ENCODE peak calls at places on chromosomes 16 and 17, in six cellular contexts. S is testis; J is COR-L47; P is astrocyte of the cerebellum; U is stimulated activated CD4-positive, alpha-beta T cell treated with anti-CD3 and anti-CD28 coated beads, Interleukin-1b, Interleukin-23, amount 100 ng/mL, for 24 hours; C is heart left ventricle. V is an unnamed sample.

GRCh38 chr17:57261084-57261461 is 4.8 kb downstream of the MSI2 start:
- DNase-seq in S (no peak), P (no peak), J (no peak), U (no peak), C (no peak), V (no peak)

GRCh38 chr17:17921192-17922082 is 50.8 kb downstream of the TOM1L2 start:
- DNase-seq in P (peak; percentile 94), U (no peak), J (no peak), S (no peak), C (peak; percentile 43), V (no peak)

GRCh38 chr16:88809068-88809675 is 2.6 kb downstream of the APRT start:
- DNase-seq in J (no peak), P (no peak), C (no peak), S (no peak), U (no peak), V (no peak)

GRCh38 chr16:80710918-80711317 is 93.5 kb downstream of the CDYL2 start:
- DNase-seq in P (no peak), J (no peak), U (no peak), S (no peak), C (no peak), V (no peak)

GRCh38 chr16:57025941-57026777 is 36.8 kb downstream of the NLRC5 start:
- DNase-seq in J (no peak), C (no peak), P (no peak), U (no peak), S (no peak), V (no peak)

GRCh38 chr17:17845046-17845775 is 8.4 kb upstream of the SREBF1 start:
- DNase-seq in P (no peak), U (no peak), C (no peak), S (no peak), J (no peak), V (no peak)

GRCh38 chr17:66313995-66314659 is 11.7 kb downstream of the PRKCA start:
- DNase-seq in S (no peak), C (no peak), J (no peak), U (no peak), P (no peak), V (no peak)

GRCh38 chr17:75524971-75525805 is at the start of gene LLGL2:
- DNase-seq in S (peak; percentile 82), J (peak; percentile 91), P (no peak), C (peak; percentile 75), U (peak; percentile 54), V (peak; percentile 64)

GRCh38 chr16:88699180-88699579 is 7.0 kb downstream of the RNF166 start:
- DNase-seq in C (no peak), S (no peak), U (no peak), J (no peak), P (no peak), V (no peak)

GRCh38 chr17:47785538-47786123 is 36.0 kb downstream of the OSBPL7 start:
- DNase-seq in P (no peak), S (no peak), C (no peak), J (no peak), U (no peak), V (no peak)

GRCh38 chr17:68704897-68705296 is 103.7 kb upstream of the FAM20A start:
- DNase-seq in U (no peak), P (no peak), S (no peak), C (peak; percentile 35), J (no peak), V (no peak)

GRCh38 chr17:58335779-58336455 is 7.3 kb upstream of the TSPOAP1 start:
- DNase-seq in C (no peak), S (no peak), U (peak; percentile 28), P (no peak), J (no peak), V (no peak)